ENCODE peak calls at places on chromosomes 7 and 10, in six cellular contexts. One of them, this sample, is unnamed.

GRCh38 chr10:14787938-14788337 is 13.2 kb upstream of the FAM107B start:
- ATAC-seq in HepG2: no peak
- ATAC-seq in upper lobe of left lung: no peak
- ATAC-seq in K562: no peak
- ATAC-seq in GM12878: no peak
- ATAC-seq in A549: no peak
- ATAC-seq in this sample: no peak

GRCh38 chr10:14528450-14528849 is 197.7 kb upstream of the FRMD4A start:
- ATAC-seq in upper lobe of left lung: no peak
- ATAC-seq in GM12878: peak
- ATAC-seq in K562: no peak
- ATAC-seq in A549: no peak
- ATAC-seq in HepG2: no peak
- ATAC-seq in this sample: no peak

GRCh38 chr7:30206942-30207341 is 72.2 kb downstream of the MTURN start:
- ATAC-seq in upper lobe of left lung: no peak
- ATAC-seq in HepG2: peak
- ATAC-seq in GM12878: no peak
- ATAC-seq in A549: no peak
- ATAC-seq in K562: no peak
- ATAC-seq in this sample: no peak

GRCh38 chr7:106862317-106863183 is 2.5 kb upstream of the PIK3CG start:
- ATAC-seq in HepG2: no peak
- ATAC-seq in A549: no peak
- ATAC-seq in upper lobe of left lung: peak
- ATAC-seq in GM12878: no peak
- ATAC-seq in K562: peak
- ATAC-seq in this sample: no peak

GRCh38 chr10:51000164-51000563 is 74.1 kb upstream of the PRKG1 start:
- ATAC-seq in K562: no peak
- ATAC-seq in HepG2: no peak
- ATAC-seq in A549: no peak
- ATAC-seq in upper lobe of left lung: peak
- ATAC-seq in GM12878: no peak
- ATAC-seq in this sample: peak

GRCh38 chr10:5806745-5807144 is 6.5 kb downstream of the GDI2 start:
- ATAC-seq in A549: no peak
- ATAC-seq in K562: no peak
- ATAC-seq in HepG2: peak
- ATAC-seq in upper lobe of left lung: no peak
- ATAC-seq in GM12878: peak
- ATAC-seq in this sample: no peak

GRCh38 chr10:19620867-19621266 is 195.4 kb upstream of the PLXDC2 start:
- ATAC-seq in K562: no peak
- ATAC-seq in A549: no peak
- ATAC-seq in HepG2: no peak
- ATAC-seq in upper lobe of left lung: no peak
- ATAC-seq in GM12878: no peak
- ATAC-seq in this sample: no peak

GRCh38 chr10:77267703-77268630 is 369.6 kb downstream of the KCNMA1 start:
- ATAC-seq in HepG2: no peak
- ATAC-seq in GM12878: no peak
- ATAC-seq in A549: no peak
- ATAC-seq in K562: no peak
- ATAC-seq in upper lobe of left lung: no peak
- ATAC-seq in this sample: no peak

GRCh38 chr7:32659853-32660252 is 164.6 kb downstream of the AVL9 start:
- ATAC-seq in GM12878: no peak
- ATAC-seq in K562: no peak
- ATAC-seq in A549: no peak
- ATAC-seq in HepG2: no peak
- ATAC-seq in upper lobe of left lung: no peak
- ATAC-seq in this sample: no peak

GRCh38 chr10:69955211-69955805 is 97.3 kb upstream of the MACROH2A2 start:
- ATAC-seq in upper lobe of left lung: no peak
- ATAC-seq in A549: no peak
- ATAC-seq in HepG2: no peak
- ATAC-seq in GM12878: no peak
- ATAC-seq in K562: no peak
- ATAC-seq in this sample: no peak

GRCh38 chr7:47906883-47907282 is 41.4 kb downstream of the PKD1L1 start:
- ATAC-seq in GM12878: no peak
- ATAC-seq in A549: no peak
- ATAC-seq in upper lobe of left lung: no peak
- ATAC-seq in HepG2: no peak
- ATAC-seq in K562: no peak
- ATAC-seq in this sample: no peak

GRCh38 chr7:97117035-97117371 is 495 bp upstream of the SDHAF3 start:
- ATAC-seq in K562: no peak
- ATAC-seq in HepG2: peak
- ATAC-seq in GM12878: no peak
- ATAC-seq in upper lobe of left lung: peak
- ATAC-seq in A549: no peak
- ATAC-seq in this sample: peak

GRCh38 chr10:104049497-104050250 is 36.0 kb downstream of the COL17A1 start:
- ATAC-seq in K562: no peak
- ATAC-seq in GM12878: no peak
- ATAC-seq in A549: no peak
- ATAC-seq in upper lobe of left lung: no peak
- ATAC-seq in HepG2: peak
- ATAC-seq in this sample: no peak

GRCh38 chr10:99525897-99526296 is 6.8 kb upstream of the NKX2-3 start:
- ATAC-seq in A549: no peak
- ATAC-seq in HepG2: no peak
- ATAC-seq in GM12878: no peak
- ATAC-seq in upper lobe of left lung: no peak
- ATAC-seq in K562: no peak
- ATAC-seq in this sample: no peak

GRCh38 chr7:151727579-151728285 is 149.2 kb downstream of the PRKAG2 start:
- ATAC-seq in HepG2: peak
- ATAC-seq in upper lobe of left lung: peak
- ATAC-seq in A549: peak
- ATAC-seq in K562: peak
- ATAC-seq in GM12878: peak
- ATAC-seq in this sample: peak
- TF ChIP-seq EP300 in HepG2: no peak
- TF ChIP-seq EP300 in upper lobe of left lung: no peak
- TF ChIP-seq EP300 in A549: peak
- TF ChIP-seq EP300 in K562: no peak
- TF ChIP-seq EP300 in GM12878: no peak
- TF ChIP-seq EP300 in this sample: no peak

DNA sequence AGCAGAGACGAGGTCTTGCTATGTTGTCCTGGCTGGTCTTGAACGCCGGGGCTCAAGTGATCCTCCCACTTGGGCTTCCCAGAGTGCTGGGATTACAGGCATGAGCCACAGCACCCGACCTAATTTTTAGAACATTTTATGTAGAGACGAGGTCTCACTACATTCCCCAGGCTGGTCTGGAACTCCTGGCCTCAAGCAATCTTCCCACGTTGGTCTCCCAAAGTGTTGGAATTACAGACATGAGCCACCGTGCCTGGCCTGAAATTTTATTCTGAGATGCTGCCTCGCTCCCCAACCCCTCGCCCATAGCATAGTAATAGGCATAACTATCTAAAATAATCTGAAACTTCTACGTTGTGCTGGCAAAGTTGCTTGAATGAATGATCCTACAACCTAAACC is 21.9 kb downstream of the SFXN4 start:
- ATAC-seq in K562: no peak
- ATAC-seq in HepG2: no peak
- ATAC-seq in GM12878: no peak
- ATAC-seq in A549: no peak
- ATAC-seq in upper lobe of left lung: no peak
- ATAC-seq in this sample: no peak
- TF ChIP-seq EP300 in K562: no peak
- TF ChIP-seq EP300 in HepG2: no peak
- TF ChIP-seq EP300 in GM12878: no peak
- TF ChIP-seq EP300 in A549: no peak
- TF ChIP-seq EP300 in upper lobe of left lung: no peak
- TF ChIP-seq EP300 in this sample: no peak

GRCh38 chr7:149261829-149262617 is at the start of gene ZNF783:
- ATAC-seq in K562: peak
- ATAC-seq in HepG2: peak
- ATAC-seq in A549: peak
- ATAC-seq in GM12878: peak
- ATAC-seq in upper lobe of left lung: peak
- ATAC-seq in this sample: peak
- TF ChIP-seq EP300 in K562: no peak
- TF ChIP-seq EP300 in HepG2: no peak
- TF ChIP-seq EP300 in A549: no peak
- TF ChIP-seq EP300 in GM12878: no peak
- TF ChIP-seq EP300 in upper lobe of left lung: no peak
- TF ChIP-seq EP300 in this sample: no peak

GRCh38 chr7:115951547-115951946 is 79.0 kb downstream of the TFEC start:
- ATAC-seq in HepG2: no peak
- ATAC-seq in K562: no peak
- ATAC-seq in GM12878: no peak
- ATAC-seq in A549: no peak
- ATAC-seq in upper lobe of left lung: no peak
- ATAC-seq in this sample: no peak
- TF ChIP-seq EP300 in HepG2: no peak
- TF ChIP-seq EP300 in K562: no peak
- TF ChIP-seq EP300 in GM12878: no peak
- TF ChIP-seq EP300 in A549: no peak
- TF ChIP-seq EP300 in upper lobe of left lung: no peak
- TF ChIP-seq EP300 in this sample: no peak